ENCODE peak calls at places on chromosomes 6 and 20, in four cellular contexts. L, P, O and N are unnamed samples.

GRCh38 chr6:99613398-99613704 is 6.7 kb downstream of the PRDM13 start:
- DNase-seq in O (no peak), P (peak; percentile 88), L (no peak), N (peak; percentile 79)

GRCh38 chr20:7691647-7692046 is 248.6 kb downstream of the HAO1 start:
- DNase-seq in O (no peak), L (no peak), P (no peak), N (no peak)

GRCh38 chr20:32040142-32040953 is 11.7 kb upstream of the HCK start:
- DNase-seq in O (no peak), P (no peak), L (no peak), N (no peak)

GRCh38 chr6:43936476-43936875 is 166.5 kb downstream of the VEGFA start:
- DNase-seq in P (peak; percentile 5), O (no peak), L (no peak), N (no peak)

GRCh38 chr6:45759134-45759849 is 256.4 kb downstream of the CLIC5 start:
- DNase-seq in P (no peak), L (no peak), O (no peak), N (no peak)

GRCh38 chr6:21915707-21916399 is 322.3 kb downstream of the SOX4 start:
- DNase-seq in O (no peak), L (no peak), P (no peak), N (no peak)

GRCh38 chr20:33309631-33310030 is 26.6 kb downstream of the BPIFB1 start:
- DNase-seq in L (no peak), O (no peak), P (no peak), N (no peak)

GRCh38 chr20:10268636-10269035 is 50.0 kb downstream of the SNAP25 start:
- DNase-seq in O (no peak), P (no peak), L (no peak), N (no peak)

GRCh38 chr20:35284992-35285805 is 627 bp upstream of the EIF6 start:
- DNase-seq in P (no peak), L (no peak), O (no peak), N (no peak)

GRCh38 chr20:36148439-36148838 is 6.1 kb upstream of the EPB41L1 start:
- DNase-seq in P (no peak), L (no peak), O (no peak), N (no peak)

GRCh38 chr6:113855500-113856010 is 1.6 kb upstream of the MARCKS start:
- DNase-seq in P (no peak), O (no peak), L (no peak), N (peak; percentile 26)

GRCh38 chr6:136149311-136149710 is 100.8 kb downstream of the MTFR2 start:
- DNase-seq in O (no peak), P (no peak), L (no peak), N (no peak)

GRCh38 chr6:86869500-86869899 is 67.8 kb upstream of the HTR1E start:
- DNase-seq in O (no peak), P (no peak), L (no peak), N (no peak)

GRCh38 chr6:40328376-40328987 is 258.7 kb downstream of the LRFN2 start:
- DNase-seq in O (peak; percentile 47), L (no peak), P (peak; percentile 63), N (peak; percentile 84)

GRCh38 chr6:113009682-113010081 is 662.6 kb downstream of the RFPL4B start:
- DNase-seq in P (no peak), O (no peak), L (no peak), N (no peak)

GRCh38 chr6:122077603-122078002 is 321.8 kb upstream of the HSF2 start:
- DNase-seq in L (no peak), O (no peak), P (no peak), N (no peak)

GRCh38 chr6:155154158-155154830 is 109.5 kb upstream of the CLDN20 start:
- DNase-seq in L (no peak), O (peak; percentile 71), P (peak; percentile 84), N (no peak)

GRCh38 chr6:169292340-169293124 is 38.9 kb upstream of the THBS2 start:
- DNase-seq in L (no peak), P (no peak), O (no peak), N (no peak)

GRCh38 chr6:108732101-108732870 is 115.9 kb upstream of the ARMC2 start:
- DNase-seq in O (no peak), L (no peak), P (no peak), N (no peak)

GRCh38 chr20:59576216-59576953 is 28.0 kb upstream of the PHACTR3 start:
- DNase-seq in O (no peak), L (no peak), P (peak; percentile 16), N (peak; percentile 24)

GRCh38 chr6:168101201-168102092 is 22.4 kb upstream of the FRMD1 start:
- DNase-seq in L (no peak), P (no peak), O (no peak), N (peak; percentile 39)

GRCh38 chr6:168100011-168100802 is 21.2 kb upstream of the FRMD1 start:
- DNase-seq in L (no peak), P (peak; percentile 14), O (no peak), N (no peak)

GRCh38 chr6:168102093-168102985 is 23.3 kb upstream of the FRMD1 start:
- DNase-seq in L (no peak), P (no peak), O (no peak), N (no peak)

GRCh38 chr6:168099201-168100010 is 20.4 kb upstream of the FRMD1 start:
- DNase-seq in L (no peak), O (no peak), P (peak; percentile 12), N (peak; percentile 57)

DNA sequence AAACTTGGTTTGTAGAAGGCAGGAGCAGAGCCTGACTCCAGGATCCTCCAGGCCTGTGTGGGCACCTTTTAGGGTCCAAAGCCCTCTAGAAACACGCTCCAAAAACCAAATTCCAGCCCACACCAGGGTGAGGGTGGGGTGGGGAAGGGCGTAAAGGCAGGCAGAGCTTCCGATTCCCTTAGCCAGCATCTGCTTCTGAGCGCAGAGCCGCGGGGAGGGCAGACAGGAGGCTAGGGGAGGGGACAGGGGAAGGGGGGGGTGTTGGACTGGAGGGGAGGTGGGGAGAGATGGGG is 21.7 kb upstream of the FRMD1 start:
- DNase-seq in O (no peak), P (peak; percentile 26), L (no peak), N (no peak)
- TF ChIP-seq USF1 in O (no peak), P (no peak), L (no peak), N (no peak)

GRCh38 chr6:89734526-89734925 is 85.1 kb downstream of the MDN1 start:
- DNase-seq in P (no peak), L (no peak), O (no peak), N (no peak)
- TF ChIP-seq USF1 in P (no peak), L (no peak), O (no peak), N (no peak)

GRCh38 chr20:25205277-25206062 is 10.0 kb downstream of the ENTPD6 start:
- DNase-seq in O (no peak), L (no peak), P (peak; percentile 11), N (no peak)
- TF ChIP-seq USF1 in O (no peak), L (no peak), P (no peak), N (no peak)

DNA sequence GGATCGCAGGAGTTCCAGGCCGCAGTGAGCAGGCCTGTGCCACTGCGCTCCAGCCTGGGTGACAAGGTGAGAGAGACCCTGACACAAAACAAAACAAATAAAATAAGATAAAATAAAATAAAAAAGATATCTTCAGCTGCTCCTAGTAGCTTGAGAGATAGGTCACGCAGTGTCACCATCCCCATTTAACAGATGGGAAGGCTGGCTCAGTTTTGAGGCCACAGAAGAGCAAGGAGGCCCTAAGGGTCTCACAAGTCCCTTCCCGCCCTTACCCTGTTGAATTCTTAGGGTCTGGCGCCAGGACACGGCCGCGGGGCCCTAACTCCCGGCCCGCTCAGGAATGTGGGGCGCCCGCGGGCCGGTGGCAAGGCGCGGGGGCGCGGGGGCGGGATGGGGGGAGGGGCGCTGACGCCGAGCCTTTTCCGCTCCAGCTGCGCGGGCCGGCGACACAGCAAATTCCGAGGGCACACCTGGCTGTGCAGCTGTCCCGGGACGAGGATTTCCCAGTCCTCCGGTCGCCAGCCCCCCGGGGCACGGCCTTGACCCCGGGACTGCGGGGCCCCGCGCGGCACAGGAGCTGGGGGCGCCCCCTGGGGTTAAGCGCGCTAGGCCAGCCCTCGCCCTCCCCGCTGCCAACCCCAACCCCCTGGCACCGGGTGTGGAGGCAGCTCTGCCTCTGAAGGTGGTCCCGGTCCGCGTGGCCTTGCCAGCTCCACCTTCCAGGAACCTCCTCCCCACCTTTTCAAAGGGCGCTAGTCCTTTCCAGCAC is 10.3 kb upstream of the R3HDML start:
- DNase-seq in L (no peak), O (no peak), P (peak; percentile 52), N (peak; percentile 72)
- TF ChIP-seq USF1 in L (no peak), O (no peak), P (no peak), N (no peak)

GRCh38 chr20:42594659-42595058 is 595.0 kb downstream of the PTPRT start:
- DNase-seq in P (no peak), L (no peak), O (no peak), N (no peak)
- TF ChIP-seq USF1 in P (no peak), L (no peak), O (no peak), N (no peak)

DNA sequence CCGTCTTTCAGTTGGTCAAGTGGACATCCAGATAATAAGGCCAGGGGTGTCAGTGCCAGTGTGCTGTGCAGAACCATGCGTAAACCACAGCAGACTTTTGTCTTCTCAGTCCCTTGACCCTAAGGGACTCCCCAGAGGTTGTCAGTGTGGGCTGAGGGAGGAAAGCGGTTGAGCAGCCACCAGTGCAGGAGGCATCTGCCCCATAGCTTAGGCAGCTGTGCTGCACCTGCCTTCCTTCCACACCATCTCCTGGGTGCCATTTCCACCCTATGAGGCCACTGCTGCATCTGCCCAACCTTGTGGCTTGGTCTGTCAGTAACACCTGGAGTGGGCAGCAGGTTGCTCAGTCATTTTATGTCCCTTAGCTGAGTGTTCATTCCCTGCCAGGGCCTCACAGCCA is 26.0 kb downstream of the PRPF6 start:
- DNase-seq in P (no peak), L (no peak), O (no peak), N (no peak)
- TF ChIP-seq USF1 in P (no peak), L (no peak), O (no peak), N (no peak)

GRCh38 chr20:47352332-47353223 is 3.9 kb downstream of the ZMYND8 start:
- DNase-seq in P (peak; percentile 36), L (no peak), O (no peak), N (no peak)
- TF ChIP-seq USF1 in P (no peak), L (no peak), O (no peak), N (no peak)

GRCh38 chr20:58174708-58175287 is 53.7 kb downstream of the ANKRD60 start:
- DNase-seq in P (peak; percentile 60), O (no peak), L (no peak), N (no peak)
- TF ChIP-seq USF1 in P (no peak), O (no peak), L (no peak), N (no peak)